ENCODE peak calls at places on chromosomes 13 and 19, in six cellular contexts. H is stimulated activated CD4-positive, alpha-beta T cell treated with anti-CD3 and anti-CD28 coated beads, Interleukin-15, amount 100 ng/mL, for 24 hours; T is head of caudate nucleus; K is IMR-90; V is activated CD4-positive, CD25-positive, alpha-beta regulatory T cell; S is GM10248. B is an unnamed sample.
A peak's percentile ranks its signal among the peaks of the same experiment; 100 is the strongest.

GRCh38 chr19:1133471-1133929 is 29.7 kb downstream of the GPX4 start:
- DNase-seq in H (peak; percentile 85), T (no peak), K (no peak), V (peak; percentile 36), S (peak; percentile 94), B (no peak)

GRCh38 chr13:27353166-27353583 is 71.2 kb upstream of the GTF3A start:
- DNase-seq in H (peak; percentile 55), T (no peak), K (peak; percentile 88), V (no peak), S (peak; percentile 91), B (no peak)

GRCh38 chr13:30932481-30933333 is at the start of gene TEX26:
- DNase-seq in H (no peak), T (no peak), K (no peak), V (no peak), S (no peak), B (no peak)

GRCh38 chr19:41521860-41522555 is 54.0 kb upstream of the CEACAM21 start:
- DNase-seq in H (peak; percentile 56), T (no peak), K (no peak), V (no peak), S (no peak), B (no peak)

GRCh38 chr19:14715841-14716240 is 26.0 kb downstream of the ZNF333 start:
- DNase-seq in H (no peak), T (no peak), K (no peak), V (no peak), S (no peak), B (no peak)

GRCh38 chr19:16587031-16588023 is 15.1 kb upstream of the SLC35E1 start:
- DNase-seq in H (peak; percentile 66), T (peak; percentile 60), K (peak; percentile 67), V (no peak), S (peak; percentile 37), B (no peak)

GRCh38 chr19:33429891-33430673 is 56.6 kb downstream of the CEBPG start:
- DNase-seq in H (no peak), T (no peak), K (no peak), V (no peak), S (no peak), B (no peak)

GRCh38 chr13:66365101-66365500 is 865.0 kb downstream of the PCDH9 start:
- DNase-seq in H (no peak), T (no peak), K (peak; percentile 34), V (no peak), S (no peak), B (no peak)

GRCh38 chr13:69168436-69168835 is 939.2 kb upstream of the ATXN8OS start:
- DNase-seq in H (no peak), T (no peak), K (no peak), V (no peak), S (no peak), B (no peak)

GRCh38 chr13:24911135-24911524 is 147.2 kb downstream of the RNF17 start:
- DNase-seq in H (no peak), T (no peak), K (peak; percentile 74), V (no peak), S (no peak), B (no peak)

GRCh38 chr19:45824531-45825262 is 9.6 kb upstream of the RSPH6A start:
- DNase-seq in H (no peak), T (no peak), K (no peak), V (no peak), S (no peak), B (no peak)

GRCh38 chr13:65497265-65497664 is 1732.9 kb downstream of the PCDH9 start:
- DNase-seq in H (no peak), T (no peak), K (peak; percentile 68), V (no peak), S (no peak), B (no peak)

GRCh38 chr19:48614436-48615144 is at the start of gene FAM83E:
- DNase-seq in H (no peak), T (no peak), K (no peak), V (no peak), S (no peak), B (no peak)

GRCh38 chr13:41547253-41548000 is 90.1 kb downstream of the RGCC start:
- DNase-seq in H (no peak), T (peak; percentile 96), K (no peak), V (no peak), S (no peak), B (no peak)

GRCh38 chr13:93227280-93227905 is 786 bp downstream of the GPC6 start:
- DNase-seq in H (no peak), T (peak; percentile 45), K (peak; percentile 52), V (no peak), S (no peak), B (no peak)

GRCh38 chr13:111371720-111372119 is 51.3 kb downstream of the TEX29 start:
- DNase-seq in H (no peak), T (no peak), K (no peak), V (no peak), S (no peak), B (peak; percentile 58)

GRCh38 chr13:34634443-34634842 is 307.6 kb upstream of the NBEA start:
- DNase-seq in H (no peak), T (peak; percentile 47), K (no peak), V (no peak), S (no peak), B (no peak)

GRCh38 chr19:16628984-16629691 is 1.1 kb upstream of the MED26 start:
- DNase-seq in H (peak; percentile 13), T (no peak), K (peak; percentile 72), V (no peak), S (no peak), B (no peak)

GRCh38 chr19:5396963-5397362 is 56.4 kb upstream of the PTPRS start:
- DNase-seq in H (no peak), T (no peak), K (no peak), V (no peak), S (no peak), B (no peak)

GRCh38 chr13:40983269-40983668 is 35.8 kb downstream of the ELF1 start:
- DNase-seq in H (no peak), T (no peak), K (no peak), V (no peak), S (no peak), B (no peak)

B was measured in vagina.